ENCODE peak calls at places on chromosomes 3 and 15, in four cellular contexts. K, G, C and Q are unnamed samples. For H3K4me1, the result is how much of the 10 kb centered on the place peaks cover.

GRCh38 chr3:14324224-14324944 is 78.0 kb upstream of the SLC6A6 start:
- DNase-seq in C (no peak), K (no peak), G (no peak), Q (peak)

GRCh38 chr3:19199131-19199530 is 50.8 kb downstream of the KCNH8 start:
- DNase-seq in C (no peak), G (no peak), K (no peak), Q (no peak)

GRCh38 chr15:57703387-57703786 is 3.1 kb upstream of the POLR2M start:
- DNase-seq in G (no peak), C (no peak), K (no peak), Q (no peak)

GRCh38 chr3:48244462-48244861 is 3.6 kb downstream of the ZNF589 start:
- DNase-seq in K (no peak), C (no peak), G (no peak), Q (no peak)

GRCh38 chr3:184320099-184320445 is 5.7 kb downstream of the EIF4G1 start:
- DNase-seq in G (peak), K (peak), C (peak), Q (peak)

GRCh38 chr3:45741742-45742141 is 52.5 kb downstream of the SACM1L start:
- DNase-seq in G (no peak), K (no peak), C (no peak), Q (no peak)

GRCh38 chr3:30496496-30496966 is 109.9 kb upstream of the TGFBR2 start:
- DNase-seq in G (no peak), K (peak), C (no peak), Q (peak)

GRCh38 chr3:129560931-129561594 is 18.1 kb downstream of the H1-8 start:
- DNase-seq in K (peak), C (peak), G (peak), Q (peak)

GRCh38 chr15:31306426-31307269 is 20.0 kb upstream of the KLF13 start:
- DNase-seq in G (no peak), K (peak), C (peak), Q (no peak)

GRCh38 chr3:57815034-57815433 is 58.9 kb downstream of the SLMAP start:
- DNase-seq in K (no peak), C (no peak), G (no peak), Q (no peak)

GRCh38 chr3:127775398-127776109 is 46.8 kb downstream of the MGLL start:
- DNase-seq in G (peak), C (no peak), K (peak), Q (peak)

GRCh38 chr3:182473191-182473710 is 320.1 kb upstream of the ATP11B start:
- DNase-seq in G (no peak), K (no peak), C (no peak), Q (no peak)

GRCh38 chr3:113933746-113934145 is 14.1 kb upstream of the ZDHHC23 start:
- DNase-seq in K (no peak), C (no peak), G (no peak), Q (no peak)

GRCh38 chr3:125480656-125481374 is 39.2 kb downstream of the SNX4 start:
- DNase-seq in K (no peak), C (no peak), G (no peak), Q (no peak)

GRCh38 chr3:29071077-29071634 is 209.7 kb upstream of the RBMS3 start:
- DNase-seq in C (no peak), K (no peak), G (no peak), Q (no peak)

GRCh38 chr3:141642215-141642614 is 95.9 kb upstream of the RNF7 start:
- DNase-seq in G (no peak), C (no peak), K (no peak), Q (no peak)

GRCh38 chr3:161222662-161223061 is 1.6 kb downstream of the NMD3 start:
- DNase-seq in G (no peak), K (no peak), C (no peak), Q (peak)

GRCh38 chr15:79779739-79780138 is 117.1 kb downstream of the MTHFS start:
- DNase-seq in G (no peak), C (no peak), K (no peak), Q (no peak)

GRCh38 chr15:32936283-32936918 is 218.6 kb downstream of the GREM1 start:
- DNase-seq in G (no peak), C (no peak), K (no peak), Q (peak)

GRCh38 chr3:146414010-146414409 is 55.4 kb downstream of the PLSCR2 start:
- DNase-seq in C (no peak), G (no peak), K (no peak), Q (no peak)

GRCh38 chr3:120418866-120419490 is 31.8 kb downstream of the FSTL1 start:
- DNase-seq in K (no peak), C (peak), G (no peak), Q (no peak)

GRCh38 chr3:129058441-129059194 is 2.0 kb upstream of the GP9 start:
- DNase-seq in C (peak), G (peak), K (no peak), Q (no peak)

GRCh38 chr15:85620321-85621044 is 174.2 kb downstream of the KLHL25 start:
- DNase-seq in G (no peak), K (no peak), C (no peak), Q (no peak)

GRCh38 chr15:85621096-85621495 is 173.6 kb downstream of the KLHL25 start:
- DNase-seq in K (no peak), C (no peak), G (no peak), Q (no peak)

GRCh38 chr15:85624241-85624855 is 170.4 kb downstream of the KLHL25 start:
- DNase-seq in G (no peak), C (no peak), K (no peak), Q (no peak)

GRCh38 chr15:85623648-85624047 is 171.1 kb downstream of the KLHL25 start:
- DNase-seq in C (no peak), G (no peak), K (no peak), Q (no peak)

GRCh38 chr15:85622432-85622831 is 172.3 kb downstream of the KLHL25 start:
- DNase-seq in K (no peak), C (no peak), G (no peak), Q (no peak)
- H3K4me3 ChIP-seq in K (peak), C (peak), G (peak), Q (no peak)

GRCh38 chr15:41836072-41836471 is 2.6 kb upstream of the PLA2G4B start:
- DNase-seq in G (no peak), K (no peak), C (no peak), Q (no peak)

GRCh38 chr15:41840673-41841072 is 2.0 kb downstream of the PLA2G4B start:
- DNase-seq in K (no peak), C (no peak), G (no peak), Q (no peak)

GRCh38 chr15:41840092-41840491 is 1.4 kb downstream of the PLA2G4B start:
- DNase-seq in G (no peak), C (no peak), K (no peak), Q (no peak)

GRCh38 chr15:41836713-41837454 is 1.8 kb upstream of the PLA2G4B start:
- DNase-seq in K (no peak), C (no peak), G (no peak), Q (no peak)

GRCh38 chr15:41838400-41838897 is at the start of gene PLA2G4B:
- DNase-seq in G (no peak), K (no peak), C (peak), Q (no peak)
- H3K27ac ChIP-seq in G (no peak), K (no peak), C (peak), Q (no peak)

GRCh38 chr15:40328711-40329240 is 5.3 kb downstream of the INAFM2 start:
- DNase-seq in C (no peak), G (no peak), K (no peak), Q (peak)
- H3K4me1 ChIP-seq in C (half or more), G (under half), K (half or more), Q (half or more)

GRCh38 chr3:194485876-194486539 is 794 bp downstream of the ATP13A3 start:
- DNase-seq in G (peak), C (peak), K (peak), Q (peak)
- H3K4me3 ChIP-seq in G (peak), C (peak), K (peak), Q (peak)

DNA sequence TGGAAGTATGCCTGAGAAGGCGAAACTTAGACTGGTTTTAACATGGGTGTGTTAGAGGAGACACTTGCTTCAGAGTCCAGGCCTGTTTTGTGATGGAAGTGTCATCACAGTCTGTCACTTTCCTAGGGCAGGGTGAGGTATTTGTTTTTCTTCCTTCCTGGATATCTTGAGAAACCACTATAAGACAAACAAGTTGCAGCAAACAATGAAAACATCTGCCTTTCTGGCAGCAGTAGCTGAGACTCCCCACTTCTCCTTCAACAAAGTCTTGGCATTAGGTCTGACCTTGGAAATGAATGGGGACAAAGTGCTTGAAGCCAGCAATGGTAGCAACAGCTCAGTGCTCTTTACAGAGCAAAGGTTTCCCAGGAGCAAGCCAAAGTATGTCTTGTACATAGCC is 64.6 kb downstream of the CD200 start:
- DNase-seq in G (no peak), C (no peak), K (no peak), Q (peak)
- H3K27ac ChIP-seq in G (no peak), C (no peak), K (no peak), Q (no peak)